ENCODE peak calls at places on chromosomes 2 and 18, in seven cellular contexts. J, H, Y, C, I, B and Q are unnamed samples. For H3K27me3 and H3K9me3, the result is how much of the 10 kb centered on the place peaks cover.

GRCh38 chr2:189115126-189115525 is 64.4 kb downstream of the COL5A2 start:
- DNase-seq in J (no peak), H (no peak), Y (no peak), C (no peak), I (no peak), B (peak), Q (no peak)

GRCh38 chr2:37168217-37168981 is 11.6 kb upstream of the EIF2AK2 start:
- DNase-seq in J (no peak), H (no peak), Y (no peak), C (peak), I (no peak), B (peak), Q (no peak)

GRCh38 chr2:109242654-109243331 is 113.8 kb downstream of the SH3RF3 start:
- DNase-seq in J (no peak), H (peak), Y (no peak), C (no peak), I (no peak), B (no peak), Q (no peak)

GRCh38 chr2:231640646-231641111 is 48.0 kb downstream of the TEX44 start:
- DNase-seq in J (no peak), H (peak), Y (no peak), C (peak), I (no peak), B (peak), Q (no peak)

GRCh38 chr2:64485961-64486360 is 32.0 kb downstream of the LGALSL start:
- DNase-seq in J (no peak), H (no peak), Y (no peak), C (no peak), I (no peak), B (no peak), Q (no peak)

GRCh38 chr18:46649071-46649862 is 7.8 kb downstream of the LOXHD1 start:
- DNase-seq in J (no peak), H (no peak), Y (no peak), C (no peak), I (no peak), B (no peak), Q (no peak)

GRCh38 chr18:46411862-46412690 is 244.9 kb downstream of the LOXHD1 start:
- DNase-seq in J (no peak), H (no peak), Y (no peak), C (no peak), I (no peak), B (no peak), Q (no peak)

GRCh38 chr2:193506035-193506434 is 1311.3 kb upstream of the TMEFF2 start:
- DNase-seq in J (no peak), H (no peak), Y (no peak), C (no peak), I (no peak), B (no peak), Q (no peak)

GRCh38 chr2:130183500-130184373 is 1.7 kb downstream of the MZT2B start:
- DNase-seq in J (no peak), H (no peak), Y (no peak), C (peak), I (no peak), B (no peak), Q (no peak)

GRCh38 chr18:64807560-64807959 is 658.7 kb upstream of the LINC00305 start:
- DNase-seq in J (no peak), H (no peak), Y (no peak), C (no peak), I (no peak), B (no peak), Q (no peak)

GRCh38 chr2:48530033-48530804 is at the start of gene STON1:
- DNase-seq in J (peak), H (no peak), Y (peak), C (peak), I (no peak), B (no peak), Q (peak)

GRCh38 chr18:58310517-58310916 is 266.5 kb downstream of the NEDD4L start:
- DNase-seq in J (peak), H (no peak), Y (no peak), C (no peak), I (no peak), B (no peak), Q (peak)

GRCh38 chr2:121777699-121778058 is 22.2 kb downstream of the TSN start:
- DNase-seq in J (no peak), H (no peak), Y (no peak), C (no peak), I (no peak), B (no peak), Q (no peak)

GRCh38 chr2:54386993-54387590 is 69.0 kb upstream of the SPTBN1 start:
- DNase-seq in J (no peak), H (no peak), Y (no peak), C (no peak), I (peak), B (no peak), Q (no peak)

DNA sequence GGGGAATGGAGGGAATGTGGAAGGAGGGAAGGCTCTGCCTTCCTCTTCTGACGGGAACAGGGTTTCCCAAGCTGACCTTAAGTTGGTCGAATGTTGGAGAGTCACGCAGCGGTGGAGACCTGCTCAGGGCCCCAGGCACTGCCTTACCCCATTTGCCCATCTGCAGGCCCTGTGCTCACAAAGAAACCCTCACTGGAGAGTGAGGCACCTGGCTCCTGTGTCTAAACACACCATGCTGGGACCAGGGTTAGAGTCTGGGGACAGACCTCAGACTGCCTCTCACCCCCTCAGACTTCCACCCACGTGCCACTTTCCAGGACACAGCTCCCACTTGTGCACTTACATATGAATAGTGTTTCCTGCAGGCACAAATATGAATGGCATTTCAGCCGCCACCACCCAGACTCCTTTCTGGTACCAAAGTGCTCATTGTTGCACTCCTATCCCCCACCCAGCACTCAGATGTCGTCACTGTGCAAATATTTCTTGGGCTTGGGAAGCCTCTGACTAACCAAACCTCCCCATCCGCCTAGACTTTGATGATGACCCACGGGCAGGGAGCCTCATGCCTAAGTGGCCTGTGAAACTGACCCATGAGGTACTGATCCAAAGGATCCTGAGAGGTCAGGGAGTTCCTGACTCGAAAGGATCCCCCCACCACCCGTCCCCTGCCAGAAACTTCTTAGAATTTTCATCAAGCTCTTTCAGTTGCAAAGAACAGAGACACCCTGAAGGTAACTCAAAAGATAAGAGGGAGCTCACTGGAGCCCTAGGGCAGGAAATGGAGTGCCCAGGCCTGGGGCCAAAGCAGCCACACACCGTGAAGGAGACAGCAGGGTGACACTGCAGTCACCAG is 78.3 kb downstream of the STPG4 start:
- DNase-seq in J (no peak), H (no peak), Y (no peak), C (no peak), I (no peak), B (peak), Q (no peak)
- H3K27ac ChIP-seq in J (peak), H (peak), Y (no peak), C (no peak), I (peak), B (peak), Q (no peak)

DNA sequence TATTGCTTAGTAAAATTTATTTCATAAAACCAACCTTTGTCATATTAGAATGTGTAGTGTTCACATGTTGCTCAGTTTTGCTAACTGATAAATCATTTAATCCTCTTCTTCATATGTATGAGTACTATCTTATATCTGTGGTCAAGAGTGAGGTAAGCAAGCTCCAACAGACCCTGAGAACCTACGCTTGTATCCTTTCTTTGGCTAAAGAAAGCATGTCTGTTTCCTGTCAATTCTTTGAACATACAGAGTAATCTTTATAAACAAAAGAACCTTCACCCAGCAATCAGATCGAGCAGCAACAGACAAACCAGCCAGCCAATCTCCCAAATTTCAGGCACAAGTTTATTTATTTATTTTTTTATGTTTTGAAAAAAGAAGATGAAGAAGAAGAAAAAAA is 6.4 kb downstream of the ADCYAP1 start:
- DNase-seq in J (no peak), H (no peak), Y (no peak), C (no peak), I (no peak), B (no peak), Q (no peak)
- H3K27me3 ChIP-seq in J (under half), H (half or more), Y (under half), C (half or more), I (under half), B (under half), Q (under half)

GRCh38 chr2:85353876-85354285 is 447 bp downstream of the RETSAT start:
- DNase-seq in J (peak), H (no peak), Y (no peak), C (peak), I (no peak), B (peak), Q (peak)
- H3K9me3 ChIP-seq in J (under half), H (under half), Y (under half), C (under half), I (under half), B (under half), Q (under half)

GRCh38 chr18:8947576-8947975 is 154.9 kb upstream of the NDUFV2 start:
- DNase-seq in J (no peak), H (no peak), Y (no peak), C (no peak), I (no peak), B (no peak), Q (no peak)

GRCh38 chr18:8946046-8946838 is 156.3 kb upstream of the NDUFV2 start:
- DNase-seq in J (no peak), H (no peak), Y (no peak), C (no peak), I (no peak), B (no peak), Q (no peak)

GRCh38 chr18:8948471-8949149 is 153.9 kb upstream of the NDUFV2 start:
- DNase-seq in J (no peak), H (no peak), Y (no peak), C (no peak), I (no peak), B (no peak), Q (no peak)

GRCh38 chr18:8949206-8949605 is 153.3 kb upstream of the NDUFV2 start:
- DNase-seq in J (no peak), H (no peak), Y (no peak), C (no peak), I (no peak), B (no peak), Q (no peak)

DNA sequence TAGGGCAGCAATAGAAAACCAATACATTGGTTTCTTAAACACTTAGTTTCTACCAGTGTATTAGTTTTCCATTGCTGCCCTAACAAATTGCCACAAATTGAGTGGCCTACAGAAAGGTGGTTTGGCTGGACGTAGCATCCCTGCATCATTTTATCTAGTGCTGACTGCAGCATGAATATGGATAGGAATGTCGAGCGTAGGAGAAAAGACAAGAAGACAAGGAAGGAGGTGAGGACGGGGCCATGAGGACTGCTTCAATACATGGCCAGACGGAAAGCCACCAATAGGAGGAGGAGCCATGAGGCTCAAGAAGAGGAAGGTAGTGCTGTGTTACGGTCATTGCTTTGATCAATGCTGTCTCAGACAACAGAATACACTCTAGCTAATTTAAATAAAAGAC is 154.5 kb upstream of the NDUFV2 start:
- DNase-seq in J (no peak), H (no peak), Y (no peak), C (no peak), I (no peak), B (no peak), Q (no peak)
- H3K27ac ChIP-seq in J (no peak), H (no peak), Y (no peak), C (no peak), I (no peak), B (no peak), Q (no peak)

DNA sequence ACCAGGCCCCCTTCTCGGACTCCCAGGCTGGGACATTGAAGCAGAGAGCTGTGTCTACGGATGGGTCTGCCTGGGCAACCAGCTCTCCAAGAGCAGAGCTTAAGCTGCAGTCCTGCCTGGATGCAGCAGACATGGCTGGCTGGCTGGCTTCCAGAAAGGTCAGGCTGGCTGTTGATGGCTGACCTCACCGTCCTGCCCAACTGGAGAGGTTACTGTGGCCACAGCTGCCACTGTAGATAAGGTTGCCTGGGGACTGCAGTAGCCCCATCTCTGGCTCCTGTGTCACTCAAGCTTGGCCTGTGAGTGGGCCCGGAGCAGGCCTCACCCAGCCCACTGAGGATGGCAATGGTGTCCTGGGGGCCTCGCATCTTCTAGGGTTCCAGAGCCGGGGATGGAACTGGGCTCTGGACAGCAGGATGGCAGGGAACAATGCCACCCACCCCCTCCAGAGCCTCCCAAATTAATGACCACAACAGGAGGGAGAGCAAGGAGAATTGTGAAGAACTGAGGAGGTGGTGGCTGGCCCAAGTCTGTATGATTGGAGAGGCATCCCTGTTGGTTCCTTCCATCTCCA is 37.0 kb upstream of the FOSL2 start:
- DNase-seq in J (no peak), H (no peak), Y (no peak), C (no peak), I (peak), B (no peak), Q (no peak)
- H3K27me3 ChIP-seq in J (under half), H (under half), Y (under half), C (under half), I (under half), B (under half), Q (under half)

GRCh38 chr18:78853341-78853740 is 126.3 kb upstream of the SALL3 start:
- DNase-seq in J (no peak), H (no peak), Y (no peak), C (no peak), I (no peak), B (no peak), Q (no peak)
- H3K9me3 ChIP-seq in J (under half), H (under half), Y (under half), C (under half), I (under half), B (under half), Q (under half)